ENCODE peak calls at places on chromosomes 7 and 10, in eight cellular contexts. W, G, V, P, Z, R, Y and O are unnamed samples.
A peak's percentile ranks its signal among the peaks of the same experiment; 100 is the strongest.

GRCh38 chr10:96268341-96268909 is 2.9 kb downstream of the BLNK start:
- DNase-seq in Z (no peak), P (no peak), Y (no peak), R (no peak), G (no peak), V (no peak), W (no peak), O (no peak)

GRCh38 chr10:71769279-71769823 is 4.0 kb downstream of the VSIR start:
- DNase-seq in V (no peak), Z (peak; percentile 32), Y (no peak), G (no peak), W (peak; percentile 58), P (peak; percentile 74), R (no peak), O (no peak)

GRCh38 chr7:157460721-157461120 is 123.9 kb downstream of the DNAJB6 start:
- DNase-seq in Y (no peak), P (no peak), Z (no peak), W (no peak), G (peak; percentile 8), V (no peak), R (no peak), O (no peak)

GRCh38 chr7:100441641-100442535 is 5.6 kb upstream of the PPP1R35 start:
- DNase-seq in G (peak; percentile 17), P (no peak), Y (no peak), W (no peak), V (no peak), Z (no peak), R (no peak), O (no peak)

GRCh38 chr7:26760499-26760898 is 103.9 kb downstream of the SKAP2 start:
- DNase-seq in P (no peak), W (no peak), Z (no peak), G (no peak), R (no peak), Y (no peak), V (no peak), O (no peak)

GRCh38 chr7:149595541-149595940 is 97.9 kb upstream of the ZNF746 start:
- DNase-seq in W (no peak), R (no peak), Z (no peak), V (no peak), G (no peak), Y (no peak), P (no peak), O (no peak)

GRCh38 chr10:92177546-92177945 is 113.3 kb downstream of the CPEB3 start:
- DNase-seq in V (no peak), P (no peak), Y (no peak), Z (peak; percentile 24), R (no peak), W (no peak), G (no peak), O (no peak)

GRCh38 chr7:90763108-90763507 is 167.0 kb downstream of the CDK14 start:
- DNase-seq in P (no peak), W (no peak), G (no peak), R (no peak), V (no peak), Y (no peak), Z (no peak), O (no peak)

GRCh38 chr7:87204933-87205332 is 14.6 kb downstream of the TMEM243 start:
- DNase-seq in Y (no peak), R (no peak), G (no peak), V (no peak), P (no peak), W (no peak), Z (no peak), O (no peak)

GRCh38 chr10:654647-654996 is 34.8 kb downstream of the DIP2C start:
- DNase-seq in R (no peak), G (no peak), Z (no peak), Y (no peak), P (no peak), W (no peak), V (no peak), O (no peak)
- H3K4me3 ChIP-seq in R (no peak overlapping the region), G (no peak overlapping the region), Z (no peak overlapping the region), Y (no peak overlapping the region), P (no peak overlapping the region), W (no peak overlapping the region), V (no peak overlapping the region), O (no peak overlapping the region)

DNA sequence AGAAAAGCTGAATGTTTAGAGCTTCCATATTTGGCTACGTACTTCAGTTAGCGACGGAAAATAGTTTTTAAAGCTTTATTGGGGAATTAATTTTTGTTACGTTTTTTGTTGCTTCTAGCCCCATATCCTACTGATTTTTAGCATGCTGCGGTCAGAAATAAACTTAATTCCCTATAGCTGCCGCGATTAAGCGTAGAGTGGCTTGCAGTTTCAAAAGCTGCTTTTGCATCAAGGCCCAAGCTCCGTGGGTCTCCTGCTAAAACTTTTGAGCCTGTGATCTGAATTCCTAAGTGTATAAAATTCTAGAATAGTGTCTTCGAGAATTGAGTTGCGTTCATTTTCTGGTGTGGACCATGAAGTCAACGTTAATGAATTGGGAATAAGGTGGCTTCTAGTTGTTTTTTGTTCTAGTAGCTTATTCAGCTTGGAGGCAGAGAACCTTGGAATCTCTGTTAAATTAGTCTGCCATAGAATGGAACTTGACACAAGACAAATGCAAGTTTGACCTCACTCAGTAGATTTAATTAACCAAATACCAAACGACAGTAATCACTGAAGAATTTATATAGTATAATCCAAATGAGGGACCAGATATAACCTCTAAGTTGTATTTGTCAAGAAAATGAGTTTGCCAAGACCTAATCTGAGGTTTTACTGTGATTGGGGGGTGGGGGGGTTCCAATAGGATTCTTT is 977 bp downstream of the CALU start:
- DNase-seq in P (no peak), Y (no peak), W (peak; percentile 38), V (no peak), G (no peak), Z (peak; percentile 53), R (no peak), O (no peak)
- H3K4me3 ChIP-seq in P (peak overlapping the region; percentile 98), Y (peak overlapping the region; percentile 95), W (peak overlapping the region; percentile 98), V (peak overlapping the region; percentile 82), G (peak overlapping the region; percentile 95), Z (peak overlapping the region; percentile 99), R (peak overlapping the region; percentile 73), O (peak overlapping the region; percentile 81)

DNA sequence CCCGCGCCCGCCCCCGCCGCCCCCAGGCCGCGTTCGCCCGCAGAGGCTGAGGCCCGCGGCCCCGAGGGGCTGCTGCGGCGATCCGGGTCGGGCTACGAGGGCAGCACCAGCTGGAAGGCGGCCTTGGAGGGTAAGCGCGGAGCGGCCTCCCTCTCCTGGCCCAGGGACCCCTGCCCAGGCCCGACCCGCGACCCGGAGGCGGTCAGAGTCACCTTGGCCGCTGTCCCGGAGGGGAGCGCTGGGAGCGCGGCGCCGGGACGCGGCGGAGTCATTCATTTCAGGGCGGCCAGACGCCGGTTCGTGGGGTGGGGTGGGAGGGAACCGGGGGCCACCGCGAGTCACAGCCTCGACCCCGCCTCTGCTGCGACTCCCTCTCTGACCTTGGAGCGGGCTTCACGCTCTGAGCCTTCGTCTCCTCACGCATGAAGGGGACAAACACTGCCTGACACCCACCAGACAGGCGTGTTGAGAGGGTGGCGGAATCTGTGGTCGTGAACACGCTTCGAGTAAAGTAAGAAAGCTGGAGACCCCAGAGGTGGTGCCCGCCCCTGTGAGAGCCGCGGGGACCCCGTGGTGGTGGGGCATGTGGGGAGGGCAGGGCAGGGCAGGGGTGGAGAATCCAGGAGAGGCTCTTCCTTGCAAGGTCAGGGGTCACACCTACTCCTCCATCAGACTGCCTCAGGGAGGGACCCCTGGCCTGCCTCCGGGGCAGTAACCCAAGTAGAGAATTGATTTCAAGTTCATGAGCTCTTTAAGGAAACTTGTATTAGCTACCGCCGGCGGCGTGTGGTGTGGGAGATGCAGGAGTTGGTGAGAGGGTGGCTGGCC is 717 bp downstream of the CLEC2L start:
- DNase-seq in V (no peak), Y (no peak), G (no peak), P (no peak), R (no peak), W (no peak), Z (no peak), O (no peak)
- H3K4me3 ChIP-seq in V (no peak overlapping the region), Y (peak overlapping the region; percentile 18), G (no peak overlapping the region), P (no peak overlapping the region), R (no peak overlapping the region), W (no peak overlapping the region), Z (no peak overlapping the region), O (no peak overlapping the region)

GRCh38 chr7:139762886-139763285 is 14.9 kb downstream of the HIPK2 start:
- DNase-seq in V (peak; percentile 57), Y (no peak), G (no peak), Z (peak; percentile 60), P (peak; percentile 82), W (peak; percentile 56), R (no peak), O (no peak)

GRCh38 chr7:139758388-139758787 is 19.4 kb downstream of the HIPK2 start:
- DNase-seq in R (no peak), P (no peak), W (no peak), G (no peak), V (no peak), Z (no peak), Y (no peak), O (no peak)

GRCh38 chr7:139767561-139767982 is 10.2 kb downstream of the HIPK2 start:
- DNase-seq in Z (no peak), P (peak; percentile 42), G (no peak), V (no peak), Y (no peak), W (no peak), R (no peak), O (no peak)

GRCh38 chr7:139765143-139765542 is 12.7 kb downstream of the HIPK2 start:
- DNase-seq in W (no peak), G (no peak), R (no peak), P (no peak), Z (no peak), Y (no peak), V (no peak), O (no peak)

GRCh38 chr7:139763330-139763729 is 14.5 kb downstream of the HIPK2 start:
- DNase-seq in W (no peak), R (no peak), G (no peak), P (peak; percentile 36), Z (no peak), Y (no peak), V (no peak), O (no peak)
- H3K4me3 ChIP-seq in W (no peak overlapping the region), R (no peak overlapping the region), G (no peak overlapping the region), P (no peak overlapping the region), Z (no peak overlapping the region), Y (no peak overlapping the region), V (no peak overlapping the region), O (no peak overlapping the region)

GRCh38 chr7:45414226-45414625 is 159.9 kb upstream of the ADCY1 start:
- DNase-seq in W (no peak), P (no peak), V (no peak), Z (no peak), Y (no peak), R (no peak), G (no peak), O (no peak)
- H3K4me3 ChIP-seq in W (no peak overlapping the region), P (no peak overlapping the region), V (no peak overlapping the region), Z (no peak overlapping the region), Y (no peak overlapping the region), R (no peak overlapping the region), G (no peak overlapping the region), O (no peak overlapping the region)